ENCODE peak calls at places on chromosomes 6 and 20, in five cellular contexts. F is GF-D8; D is stimulated activated CD4-positive, alpha-beta T cell treated with anti-CD3 and anti-CD28 coated beads, Interleukin-4, amount 100 ng/mL, for 24 hours; X is effector CD4-positive, alpha-beta T cell; B is AG10803. K is an unnamed sample.

GRCh38 chr6:42555477-42556457 is 8.1 kb upstream of the UBR2 start:
- DNase-seq in F (no peak), D (no peak), X (no peak), B (peak; percentile 8), K (no peak)

GRCh38 chr6:15953152-15953880 is 175.6 kb upstream of the MYLIP start:
- DNase-seq in F (no peak), D (no peak), X (no peak), B (peak; percentile 75), K (no peak)

GRCh38 chr6:158784505-158784904 is 34.7 kb downstream of the EZR start:
- DNase-seq in F (no peak), D (no peak), X (no peak), B (peak; percentile 36), K (no peak)

GRCh38 chr6:150128425-150128824 is 14.4 kb upstream of the PPP1R14C start:
- DNase-seq in F (no peak), D (no peak), X (no peak), B (no peak), K (no peak)

GRCh38 chr6:33088931-33089640 is 13.3 kb downstream of the HLA-DPB1 start:
- DNase-seq in F (no peak), D (no peak), X (no peak), B (no peak), K (no peak)

GRCh38 chr20:4961746-4962145 is 39.6 kb downstream of the SLC23A2 start:
- DNase-seq in F (peak; percentile 91), D (peak; percentile 9), X (no peak), B (peak; percentile 53), K (no peak)

GRCh38 chr6:148867851-148868250 is 121.0 kb downstream of the UST start:
- DNase-seq in F (no peak), D (no peak), X (no peak), B (no peak), K (no peak)

GRCh38 chr6:42758756-42759430 is 13.0 kb upstream of the TBCC start:
- DNase-seq in F (no peak), D (no peak), X (no peak), B (no peak), K (no peak)

GRCh38 chr6:17283074-17283473 is 1.9 kb downstream of the RBM24 start:
- DNase-seq in F (no peak), D (no peak), X (no peak), B (no peak), K (no peak)

GRCh38 chr20:23926941-23927872 is 47.7 kb upstream of the CST5 start:
- DNase-seq in F (no peak), D (no peak), X (no peak), B (peak; percentile 64), K (no peak)

GRCh38 chr6:125854355-125854754 is 63.6 kb downstream of the NCOA7 start:
- DNase-seq in F (no peak), D (no peak), X (no peak), B (no peak), K (no peak)

GRCh38 chr20:37385176-37385575 is 39.2 kb downstream of the SRC start:
- DNase-seq in F (no peak), D (no peak), X (no peak), B (no peak), K (no peak)

GRCh38 chr6:20806669-20807068 is 272.4 kb downstream of the CDKAL1 start:
- DNase-seq in F (no peak), D (no peak), X (no peak), B (no peak), K (no peak)

GRCh38 chr20:59042151-59042795 is at the start of gene PRELID3B:
- DNase-seq in F (no peak), D (no peak), X (peak; percentile 16), B (peak; percentile 34), K (no peak)

GRCh38 chr6:108438918-108439317 is 121.8 kb upstream of the FOXO3 start:
- DNase-seq in F (peak; percentile 57), D (no peak), X (no peak), B (peak; percentile 69), K (no peak)

GRCh38 chr6:149136913-149137286 is 180.6 kb upstream of the TAB2 start:
- DNase-seq in F (no peak), D (no peak), X (no peak), B (no peak), K (no peak)

GRCh38 chr6:73129653-73130443 is 95.4 kb downstream of the KHDC1L start:
- DNase-seq in F (no peak), D (peak; percentile 86), X (peak; percentile 75), B (peak; percentile 74), K (peak; percentile 65)